ENCODE peak calls at places on chromosomes 11 and 22, in seven cellular contexts. S is suprapubic skin; L is lower lobe of right lung; A is RWPE2; I is CD8-positive, alpha-beta T cell; V is coronary artery; W is brain microvascular endothelial cell. F is an unnamed sample.

GRCh38 chr11:47886096-47886495 is 37.9 kb upstream of the NUP160 start:
- DNase-seq in S (no peak), L (no peak), A (no peak), I (no peak), V (no peak), W (peak; percentile 67), F (no peak)

GRCh38 chr11:62443390-62444201 is 24.8 kb downstream of the SCGB1A1 start:
- DNase-seq in S (peak; percentile 82), L (no peak), A (no peak), I (no peak), V (peak; percentile 80), W (no peak), F (no peak)

GRCh38 chr11:102279641-102280170 is 37.6 kb upstream of the BIRC3 start:
- DNase-seq in S (no peak), L (no peak), A (no peak), I (no peak), V (no peak), W (peak; percentile 7), F (no peak)

GRCh38 chr11:123253909-123254308 is 58.9 kb upstream of the CLMP start:
- DNase-seq in S (no peak), L (no peak), A (no peak), I (no peak), V (no peak), W (no peak), F (no peak)

GRCh38 chr11:63800921-63801320 is 12.3 kb upstream of the SPINDOC start:
- DNase-seq in S (no peak), L (no peak), A (no peak), I (no peak), V (no peak), W (no peak), F (no peak)

GRCh38 chr22:47174096-47174495 is 411.6 kb downstream of the TBC1D22A start:
- DNase-seq in S (peak; percentile 74), L (peak; percentile 32), A (no peak), I (no peak), V (peak; percentile 36), W (no peak), F (no peak)

GRCh38 chr22:31451709-31452571 is 37.7 kb downstream of the EIF4ENIF1 start:
- DNase-seq in S (no peak), L (no peak), A (no peak), I (no peak), V (no peak), W (peak; percentile 62), F (peak; percentile 4)

GRCh38 chr22:50027639-50028537 is 15.3 kb upstream of the IL17REL start:
- DNase-seq in S (peak; percentile 79), L (peak; percentile 60), A (no peak), I (no peak), V (peak; percentile 67), W (no peak), F (peak; percentile 54)

GRCh38 chr11:120057595-120058581 is 80.0 kb downstream of the TRIM29 start:
- DNase-seq in S (no peak), L (no peak), A (no peak), I (no peak), V (peak; percentile 60), W (peak; percentile 31), F (peak; percentile 47)

GRCh38 chr22:36409911-36410756 is 22.4 kb upstream of the MYH9 start:
- DNase-seq in S (peak; percentile 92), L (peak; percentile 96), A (peak; percentile 99), I (peak; percentile 18), V (no peak), W (no peak), F (peak; percentile 88)

GRCh38 chr22:50621491-50621880 is 6.5 kb downstream of the ARSA start:
- DNase-seq in S (no peak), L (no peak), A (no peak), I (no peak), V (no peak), W (no peak), F (no peak)

GRCh38 chr22:46501701-46502100 is 35.7 kb downstream of the CELSR1 start:
- DNase-seq in S (no peak), L (no peak), A (no peak), I (no peak), V (no peak), W (peak; percentile 59), F (peak; percentile 68)

GRCh38 chr11:5910521-5910920 is 17.5 kb downstream of the OR52E5 start:
- DNase-seq in S (no peak), L (no peak), A (no peak), I (no peak), V (no peak), W (no peak), F (no peak)

GRCh38 chr22:45887202-45888131 is 89.5 kb downstream of the WNT7B start:
- DNase-seq in S (peak; percentile 67), L (peak; percentile 79), A (peak; percentile 86), I (no peak), V (no peak), W (no peak), F (peak; percentile 60)

GRCh38 chr11:88352139-88352538 is 14.6 kb upstream of the CTSC start:
- DNase-seq in S (no peak), L (no peak), A (no peak), I (no peak), V (no peak), W (peak; percentile 57), F (no peak)

GRCh38 chr22:20054034-20054427 is 26.0 kb upstream of the DGCR8 start:
- DNase-seq in S (no peak), L (no peak), A (no peak), I (no peak), V (no peak), W (no peak), F (no peak)
- TF ChIP-seq CTCF in S (no peak), L (no peak), A (no peak), I (no peak), V (no peak), W (no peak), F (no peak)

GRCh38 chr11:111531687-111532364 is 8.7 kb upstream of the LAYN start:
- DNase-seq in S (no peak), L (no peak), A (peak; percentile 80), I (no peak), V (no peak), W (peak; percentile 92), F (peak; percentile 87)

GRCh38 chr11:111530091-111530490 is 10.4 kb upstream of the LAYN start:
- DNase-seq in S (no peak), L (no peak), A (no peak), I (no peak), V (no peak), W (no peak), F (no peak)

GRCh38 chr11:111535281-111535680 is 5.2 kb upstream of the LAYN start:
- DNase-seq in S (no peak), L (no peak), A (no peak), I (no peak), V (no peak), W (no peak), F (no peak)

GRCh38 chr11:111531156-111531555 is 9.4 kb upstream of the LAYN start:
- DNase-seq in S (no peak), L (no peak), A (no peak), I (no peak), V (no peak), W (no peak), F (no peak)

DNA sequence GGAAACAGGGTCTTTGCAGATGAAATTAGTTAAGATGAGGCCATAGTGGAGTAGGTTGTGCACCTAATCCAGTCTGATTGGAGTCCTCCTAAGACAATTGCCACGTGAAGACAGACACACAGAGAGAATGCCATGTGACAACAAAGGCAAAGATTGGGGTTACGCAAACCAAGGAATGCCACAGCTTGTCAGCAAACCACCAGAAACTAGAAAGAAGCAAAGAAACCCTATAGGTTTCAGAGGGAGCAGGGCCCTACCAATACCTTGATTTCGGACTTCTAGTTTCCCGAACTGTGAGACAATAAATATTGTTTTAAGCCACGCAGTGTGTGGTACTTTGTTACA is 8.2 kb upstream of the LAYN start:
- DNase-seq in S (no peak), L (no peak), A (no peak), I (no peak), V (no peak), W (no peak), F (no peak)
- H3K27ac ChIP-seq in S (no peak overlapping the region), L (no peak overlapping the region), A (no peak overlapping the region), I (no peak overlapping the region), V (no peak overlapping the region), W (no peak overlapping the region), F (no peak overlapping the region)

DNA sequence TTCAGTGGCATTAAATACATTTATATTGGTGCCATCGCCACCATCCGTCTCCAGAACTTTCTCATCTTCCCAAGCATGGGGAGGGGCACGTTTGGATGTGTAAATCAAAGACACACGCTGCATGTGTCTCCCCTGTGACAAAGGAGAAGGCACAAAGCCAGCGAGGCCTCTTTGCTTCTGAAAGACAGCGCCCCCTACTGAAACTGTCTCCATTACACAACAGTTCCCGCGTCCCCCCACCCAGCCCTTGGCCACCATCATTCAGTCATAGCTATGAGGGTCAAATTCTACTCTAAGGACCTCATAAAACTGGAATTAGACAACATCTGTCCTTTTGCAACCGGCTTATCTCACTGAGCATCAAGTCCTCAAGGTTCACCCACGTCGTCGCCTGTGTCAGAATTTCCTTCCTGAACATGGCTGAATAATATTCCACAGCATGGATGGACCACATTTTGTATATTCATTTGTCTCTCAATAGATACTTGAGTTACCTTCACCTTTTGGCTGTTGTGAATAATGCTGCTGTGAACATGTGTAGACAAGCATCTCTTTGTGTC is 64.8 kb downstream of the IGF2 start:
- DNase-seq in S (no peak), L (no peak), A (no peak), I (no peak), V (no peak), W (no peak), F (no peak)
- TF ChIP-seq CTCF in S (no peak), L (no peak), A (no peak), I (no peak), V (no peak), W (peak; percentile 43), F (no peak)

DNA sequence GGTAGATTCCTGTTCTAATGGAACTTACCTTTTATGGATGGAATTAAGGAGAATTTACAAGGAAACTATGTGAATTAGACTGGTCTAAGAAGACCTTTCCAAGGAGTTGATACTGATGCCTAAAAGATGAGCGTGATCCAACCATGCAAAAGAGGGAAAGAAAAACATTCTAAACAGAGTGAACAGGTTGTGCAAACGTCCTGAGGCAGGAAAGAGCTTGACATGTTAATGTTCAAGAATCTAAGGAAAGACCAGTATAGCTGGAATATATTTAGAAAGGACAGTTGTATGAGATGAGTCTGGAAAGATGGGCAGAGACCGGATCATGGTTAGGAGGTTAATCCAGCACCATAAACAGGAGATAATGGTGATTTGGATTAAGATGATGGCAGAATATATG is 1.3 kb downstream of the DDIAS start:
- DNase-seq in S (no peak), L (no peak), A (no peak), I (no peak), V (no peak), W (no peak), F (no peak)
- H3K27ac ChIP-seq in S (no peak overlapping the region), L (no peak overlapping the region), A (no peak overlapping the region), I (no peak overlapping the region), V (no peak overlapping the region), W (no peak overlapping the region), F (no peak overlapping the region)

DNA sequence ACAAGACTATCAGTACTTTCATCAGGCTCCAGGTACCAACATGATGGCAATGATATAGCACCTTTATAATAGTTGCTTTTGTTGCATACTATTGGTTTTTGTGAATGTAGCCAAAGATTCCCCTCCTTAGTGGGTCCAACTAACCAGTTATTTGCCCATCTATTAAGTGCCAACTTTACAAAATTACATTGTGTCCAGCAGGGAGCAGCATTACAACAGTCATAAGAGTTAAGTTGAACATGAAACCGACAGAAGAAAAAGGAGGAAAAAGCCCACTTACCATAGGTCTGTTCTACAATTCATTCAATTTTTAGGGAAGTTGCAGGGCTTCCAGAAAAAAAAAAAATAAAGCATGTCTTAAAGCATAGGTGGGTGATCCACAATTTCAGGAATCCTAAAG is 21.6 kb downstream of the IMMP1L start:
- DNase-seq in S (no peak), L (no peak), A (no peak), I (no peak), V (no peak), W (peak; percentile 51), F (no peak)
- TF ChIP-seq CTCF in S (no peak), L (peak; percentile 40), A (peak; percentile 52), I (peak; percentile 43), V (no peak), W (peak; percentile 33), F (peak; percentile 21)

GRCh38 chr11:2899080-2899783 is 13.7 kb upstream of the CDKN1C start:
- DNase-seq in S (no peak), L (peak; percentile 67), A (no peak), I (no peak), V (no peak), W (no peak), F (no peak)
- H3K27ac ChIP-seq in S (peak overlapping the region; percentile 64), L (peak overlapping the region; percentile 74), A (peak overlapping the region; percentile 75), I (no peak overlapping the region), V (peak overlapping the region; percentile 52), W (peak overlapping the region; percentile 51), F (peak overlapping the region; percentile 94)

F was measured in RWPE1.